ENCODE peak calls at places on chromosome 22, in eight cellular contexts. One of them, this sample, is unnamed.

GRCh38 chr22:49959782-49960158 is 802 bp upstream of the PIM3 start:
- DNase-seq in endothelial cell of umbilical vein: no peak
- DNase-seq in fibroblast of the aortic adventitia: no peak
- DNase-seq in fibroblast of lung: peak
- DNase-seq in CD8-positive, alpha-beta T cell: no peak
- DNase-seq in hepatocyte: no peak
- DNase-seq in lower lobe of right lung: no peak
- DNase-seq in fibroblast of villous mesenchyme: no peak
- DNase-seq in this sample: no peak

GRCh38 chr22:50150161-50151129 is 20.1 kb upstream of the PANX2 start:
- DNase-seq in hepatocyte: no peak
- DNase-seq in fibroblast of villous mesenchyme: no peak
- DNase-seq in CD8-positive, alpha-beta T cell: no peak
- DNase-seq in fibroblast of lung: peak
- DNase-seq in lower lobe of right lung: no peak
- DNase-seq in fibroblast of the aortic adventitia: no peak
- DNase-seq in endothelial cell of umbilical vein: no peak
- DNase-seq in this sample: no peak

GRCh38 chr22:45425101-45425500 is 11.6 kb downstream of the RIBC2 start:
- DNase-seq in lower lobe of right lung: no peak
- DNase-seq in fibroblast of the aortic adventitia: peak
- DNase-seq in fibroblast of villous mesenchyme: peak
- DNase-seq in endothelial cell of umbilical vein: no peak
- DNase-seq in CD8-positive, alpha-beta T cell: no peak
- DNase-seq in fibroblast of lung: peak
- DNase-seq in hepatocyte: peak
- DNase-seq in this sample: peak

GRCh38 chr22:25199726-25200520 is at the start of gene CRYBB3:
- DNase-seq in fibroblast of villous mesenchyme: no peak
- DNase-seq in lower lobe of right lung: no peak
- DNase-seq in fibroblast of lung: no peak
- DNase-seq in hepatocyte: no peak
- DNase-seq in CD8-positive, alpha-beta T cell: no peak
- DNase-seq in fibroblast of the aortic adventitia: no peak
- DNase-seq in endothelial cell of umbilical vein: no peak
- DNase-seq in this sample: no peak

GRCh38 chr22:27296091-27296675 is 505.4 kb downstream of the MN1 start:
- DNase-seq in CD8-positive, alpha-beta T cell: no peak
- DNase-seq in lower lobe of right lung: no peak
- DNase-seq in fibroblast of lung: no peak
- DNase-seq in endothelial cell of umbilical vein: no peak
- DNase-seq in hepatocyte: no peak
- DNase-seq in fibroblast of the aortic adventitia: no peak
- DNase-seq in fibroblast of villous mesenchyme: no peak
- DNase-seq in this sample: no peak

GRCh38 chr22:26568207-26568706 is 21.7 kb downstream of the TPST2 start:
- DNase-seq in hepatocyte: peak
- DNase-seq in fibroblast of lung: peak
- DNase-seq in lower lobe of right lung: no peak
- DNase-seq in endothelial cell of umbilical vein: peak
- DNase-seq in CD8-positive, alpha-beta T cell: no peak
- DNase-seq in fibroblast of villous mesenchyme: peak
- DNase-seq in fibroblast of the aortic adventitia: no peak
- DNase-seq in this sample: no peak

GRCh38 chr22:46579751-46580449 is 40.3 kb upstream of the GRAMD4 start:
- DNase-seq in fibroblast of the aortic adventitia: no peak
- DNase-seq in fibroblast of villous mesenchyme: no peak
- DNase-seq in hepatocyte: peak
- DNase-seq in lower lobe of right lung: no peak
- DNase-seq in CD8-positive, alpha-beta T cell: no peak
- DNase-seq in endothelial cell of umbilical vein: no peak
- DNase-seq in fibroblast of lung: no peak
- DNase-seq in this sample: no peak

GRCh38 chr22:38623357-38623756 is 32.8 kb downstream of the FAM227A start:
- DNase-seq in fibroblast of villous mesenchyme: no peak
- DNase-seq in fibroblast of the aortic adventitia: no peak
- DNase-seq in lower lobe of right lung: no peak
- DNase-seq in hepatocyte: no peak
- DNase-seq in fibroblast of lung: no peak
- DNase-seq in CD8-positive, alpha-beta T cell: no peak
- DNase-seq in endothelial cell of umbilical vein: no peak
- DNase-seq in this sample: no peak

GRCh38 chr22:49632199-49633009 is 195.3 kb downstream of the BRD1 start:
- DNase-seq in fibroblast of villous mesenchyme: peak
- DNase-seq in endothelial cell of umbilical vein: peak
- DNase-seq in fibroblast of the aortic adventitia: peak
- DNase-seq in CD8-positive, alpha-beta T cell: no peak
- DNase-seq in fibroblast of lung: peak
- DNase-seq in hepatocyte: peak
- DNase-seq in lower lobe of right lung: peak
- DNase-seq in this sample: peak

GRCh38 chr22:28978863-28979799 is 82.5 kb downstream of the C22orf31 start:
- DNase-seq in fibroblast of lung: no peak
- DNase-seq in lower lobe of right lung: no peak
- DNase-seq in endothelial cell of umbilical vein: no peak
- DNase-seq in CD8-positive, alpha-beta T cell: no peak
- DNase-seq in hepatocyte: no peak
- DNase-seq in fibroblast of villous mesenchyme: no peak
- DNase-seq in fibroblast of the aortic adventitia: no peak
- DNase-seq in this sample: no peak

GRCh38 chr22:48711031-48711431 is 1116.6 kb downstream of the BRD1 start:
- DNase-seq in fibroblast of the aortic adventitia: no peak
- DNase-seq in endothelial cell of umbilical vein: no peak
- DNase-seq in hepatocyte: no peak
- DNase-seq in fibroblast of villous mesenchyme: no peak
- DNase-seq in CD8-positive, alpha-beta T cell: no peak
- DNase-seq in lower lobe of right lung: no peak
- DNase-seq in fibroblast of lung: no peak
- DNase-seq in this sample: no peak

GRCh38 chr22:49191506-49191980 is 636.1 kb downstream of the BRD1 start:
- DNase-seq in fibroblast of lung: no peak
- DNase-seq in CD8-positive, alpha-beta T cell: no peak
- DNase-seq in fibroblast of the aortic adventitia: no peak
- DNase-seq in fibroblast of villous mesenchyme: no peak
- DNase-seq in hepatocyte: no peak
- DNase-seq in endothelial cell of umbilical vein: no peak
- DNase-seq in lower lobe of right lung: no peak
- DNase-seq in this sample: no peak

GRCh38 chr22:49689255-49689770 is 138.4 kb downstream of the BRD1 start:
- DNase-seq in fibroblast of villous mesenchyme: no peak
- DNase-seq in fibroblast of the aortic adventitia: no peak
- DNase-seq in fibroblast of lung: no peak
- DNase-seq in CD8-positive, alpha-beta T cell: no peak
- DNase-seq in hepatocyte: no peak
- DNase-seq in lower lobe of right lung: no peak
- DNase-seq in endothelial cell of umbilical vein: no peak
- DNase-seq in this sample: no peak

GRCh38 chr22:49582671-49583070 is 245.0 kb downstream of the BRD1 start:
- DNase-seq in lower lobe of right lung: peak
- DNase-seq in fibroblast of lung: no peak
- DNase-seq in hepatocyte: no peak
- DNase-seq in CD8-positive, alpha-beta T cell: no peak
- DNase-seq in fibroblast of the aortic adventitia: no peak
- DNase-seq in endothelial cell of umbilical vein: no peak
- DNase-seq in fibroblast of villous mesenchyme: no peak
- DNase-seq in this sample: no peak

GRCh38 chr22:20017622-20017958 is 967 bp upstream of the ARVCF start:
- DNase-seq in fibroblast of villous mesenchyme: no peak
- DNase-seq in lower lobe of right lung: no peak
- DNase-seq in hepatocyte: no peak
- DNase-seq in CD8-positive, alpha-beta T cell: no peak
- DNase-seq in endothelial cell of umbilical vein: no peak
- DNase-seq in fibroblast of lung: no peak
- DNase-seq in fibroblast of the aortic adventitia: no peak
- DNase-seq in this sample: no peak
- H3K4me3 ChIP-seq in fibroblast of villous mesenchyme: no peak
- H3K4me3 ChIP-seq in lower lobe of right lung: peak
- H3K4me3 ChIP-seq in hepatocyte: no peak
- H3K4me3 ChIP-seq in CD8-positive, alpha-beta T cell: peak
- H3K4me3 ChIP-seq in endothelial cell of umbilical vein: no peak
- H3K4me3 ChIP-seq in fibroblast of lung: no peak
- H3K4me3 ChIP-seq in fibroblast of the aortic adventitia: no peak
- H3K4me3 ChIP-seq in this sample: no peak

GRCh38 chr22:43826142-43827093 is 14.3 kb upstream of the EFCAB6 start:
- DNase-seq in lower lobe of right lung: no peak
- DNase-seq in fibroblast of villous mesenchyme: peak
- DNase-seq in hepatocyte: peak
- DNase-seq in fibroblast of the aortic adventitia: peak
- DNase-seq in endothelial cell of umbilical vein: no peak
- DNase-seq in fibroblast of lung: peak
- DNase-seq in CD8-positive, alpha-beta T cell: no peak
- DNase-seq in this sample: peak
- TF ChIP-seq CTCF in lower lobe of right lung: peak
- TF ChIP-seq CTCF in fibroblast of villous mesenchyme: peak
- TF ChIP-seq CTCF in hepatocyte: peak
- TF ChIP-seq CTCF in fibroblast of the aortic adventitia: peak
- TF ChIP-seq CTCF in endothelial cell of umbilical vein: no peak
- TF ChIP-seq CTCF in fibroblast of lung: peak
- TF ChIP-seq CTCF in CD8-positive, alpha-beta T cell: no peak
- TF ChIP-seq CTCF in this sample: peak

GRCh38 chr22:36347094-36347493 is 40.7 kb downstream of the MYH9 start:
- DNase-seq in fibroblast of villous mesenchyme: no peak
- DNase-seq in fibroblast of the aortic adventitia: no peak
- DNase-seq in hepatocyte: no peak
- DNase-seq in fibroblast of lung: peak
- DNase-seq in endothelial cell of umbilical vein: no peak
- DNase-seq in lower lobe of right lung: no peak
- DNase-seq in CD8-positive, alpha-beta T cell: no peak
- DNase-seq in this sample: no peak

GRCh38 chr22:36343720-36344105 is 44.1 kb downstream of the MYH9 start:
- DNase-seq in lower lobe of right lung: no peak
- DNase-seq in endothelial cell of umbilical vein: peak
- DNase-seq in fibroblast of lung: no peak
- DNase-seq in fibroblast of the aortic adventitia: no peak
- DNase-seq in hepatocyte: no peak
- DNase-seq in CD8-positive, alpha-beta T cell: no peak
- DNase-seq in fibroblast of villous mesenchyme: no peak
- DNase-seq in this sample: no peak

GRCh38 chr22:36343070-36343719 is 44.6 kb downstream of the MYH9 start:
- DNase-seq in endothelial cell of umbilical vein: no peak
- DNase-seq in lower lobe of right lung: no peak
- DNase-seq in fibroblast of lung: no peak
- DNase-seq in fibroblast of the aortic adventitia: no peak
- DNase-seq in hepatocyte: no peak
- DNase-seq in CD8-positive, alpha-beta T cell: no peak
- DNase-seq in fibroblast of villous mesenchyme: no peak
- DNase-seq in this sample: no peak

GRCh38 chr22:36341640-36342041 is 46.1 kb downstream of the MYH9 start:
- DNase-seq in fibroblast of lung: no peak
- DNase-seq in fibroblast of the aortic adventitia: no peak
- DNase-seq in CD8-positive, alpha-beta T cell: no peak
- DNase-seq in lower lobe of right lung: no peak
- DNase-seq in hepatocyte: no peak
- DNase-seq in fibroblast of villous mesenchyme: no peak
- DNase-seq in endothelial cell of umbilical vein: no peak
- DNase-seq in this sample: no peak

GRCh38 chr22:36344106-36344827 is 43.5 kb downstream of the MYH9 start:
- DNase-seq in fibroblast of villous mesenchyme: no peak
- DNase-seq in fibroblast of lung: no peak
- DNase-seq in hepatocyte: no peak
- DNase-seq in fibroblast of the aortic adventitia: no peak
- DNase-seq in lower lobe of right lung: no peak
- DNase-seq in endothelial cell of umbilical vein: no peak
- DNase-seq in CD8-positive, alpha-beta T cell: peak
- DNase-seq in this sample: no peak
- H3K4me3 ChIP-seq in fibroblast of villous mesenchyme: no peak
- H3K4me3 ChIP-seq in fibroblast of lung: no peak
- H3K4me3 ChIP-seq in hepatocyte: no peak
- H3K4me3 ChIP-seq in fibroblast of the aortic adventitia: no peak
- H3K4me3 ChIP-seq in lower lobe of right lung: no peak
- H3K4me3 ChIP-seq in endothelial cell of umbilical vein: no peak
- H3K4me3 ChIP-seq in CD8-positive, alpha-beta T cell: no peak
- H3K4me3 ChIP-seq in this sample: no peak

GRCh38 chr22:37358917-37359316 is 68.4 kb downstream of the ELFN2 start:
- DNase-seq in lower lobe of right lung: no peak
- DNase-seq in endothelial cell of umbilical vein: no peak
- DNase-seq in fibroblast of lung: no peak
- DNase-seq in CD8-positive, alpha-beta T cell: no peak
- DNase-seq in hepatocyte: no peak
- DNase-seq in fibroblast of the aortic adventitia: peak
- DNase-seq in fibroblast of villous mesenchyme: no peak
- DNase-seq in this sample: no peak

GRCh38 chr22:37356922-37357321 is 70.4 kb downstream of the ELFN2 start:
- DNase-seq in lower lobe of right lung: no peak
- DNase-seq in CD8-positive, alpha-beta T cell: no peak
- DNase-seq in fibroblast of the aortic adventitia: no peak
- DNase-seq in fibroblast of lung: no peak
- DNase-seq in endothelial cell of umbilical vein: no peak
- DNase-seq in fibroblast of villous mesenchyme: no peak
- DNase-seq in hepatocyte: no peak
- DNase-seq in this sample: no peak

GRCh38 chr22:37358386-37358785 is 68.9 kb downstream of the ELFN2 start:
- DNase-seq in fibroblast of the aortic adventitia: no peak
- DNase-seq in hepatocyte: no peak
- DNase-seq in fibroblast of villous mesenchyme: no peak
- DNase-seq in CD8-positive, alpha-beta T cell: no peak
- DNase-seq in lower lobe of right lung: no peak
- DNase-seq in fibroblast of lung: no peak
- DNase-seq in endothelial cell of umbilical vein: no peak
- DNase-seq in this sample: no peak

GRCh38 chr22:37355174-37355573 is 72.1 kb downstream of the ELFN2 start:
- DNase-seq in fibroblast of villous mesenchyme: no peak
- DNase-seq in hepatocyte: no peak
- DNase-seq in endothelial cell of umbilical vein: no peak
- DNase-seq in lower lobe of right lung: no peak
- DNase-seq in CD8-positive, alpha-beta T cell: no peak
- DNase-seq in fibroblast of the aortic adventitia: no peak
- DNase-seq in fibroblast of lung: no peak
- DNase-seq in this sample: no peak

GRCh38 chr22:37357471-37357870 is 69.8 kb downstream of the ELFN2 start:
- DNase-seq in endothelial cell of umbilical vein: no peak
- DNase-seq in hepatocyte: no peak
- DNase-seq in CD8-positive, alpha-beta T cell: no peak
- DNase-seq in fibroblast of the aortic adventitia: peak
- DNase-seq in lower lobe of right lung: no peak
- DNase-seq in fibroblast of villous mesenchyme: no peak
- DNase-seq in fibroblast of lung: peak
- DNase-seq in this sample: no peak
- TF ChIP-seq CTCF in endothelial cell of umbilical vein: no peak
- TF ChIP-seq CTCF in hepatocyte: no peak
- TF ChIP-seq CTCF in CD8-positive, alpha-beta T cell: no peak
- TF ChIP-seq CTCF in fibroblast of the aortic adventitia: no peak
- TF ChIP-seq CTCF in lower lobe of right lung: no peak
- TF ChIP-seq CTCF in fibroblast of villous mesenchyme: no peak
- TF ChIP-seq CTCF in fibroblast of lung: no peak
- TF ChIP-seq CTCF in this sample: no peak